ENCODE peak calls at places on chromosome 11, in five cellular contexts. One of them, this sample, is unnamed.

GRCh38 chr11:284081-285020 is 4.6 kb upstream of the PGGHG start:
- DNase-seq in OCI-M1: no peak
- DNase-seq in body of pancreas: no peak
- DNase-seq in amniotic stem cell: no peak
- DNase-seq in fibroblast of mammary gland: no peak
- DNase-seq in this sample: no peak

GRCh38 chr11:75547617-75548054 is 14.4 kb upstream of the SERPINH1 start:
- DNase-seq in OCI-M1: peak; percentile 97
- DNase-seq in body of pancreas: peak; percentile 78
- DNase-seq in amniotic stem cell: peak; percentile 39
- DNase-seq in fibroblast of mammary gland: peak; percentile 68
- DNase-seq in this sample: peak; percentile 65

GRCh38 chr11:74866557-74866956 is 82.3 kb downstream of the XRRA1 start:
- DNase-seq in OCI-M1: no peak
- DNase-seq in body of pancreas: no peak
- DNase-seq in amniotic stem cell: no peak
- DNase-seq in fibroblast of mammary gland: no peak
- DNase-seq in this sample: no peak

GRCh38 chr11:70931430-70931829 is 320.9 kb downstream of the SHANK2 start:
- DNase-seq in OCI-M1: no peak
- DNase-seq in body of pancreas: no peak
- DNase-seq in amniotic stem cell: no peak
- DNase-seq in fibroblast of mammary gland: no peak
- DNase-seq in this sample: no peak

GRCh38 chr11:128804481-128804880 is 62.6 kb downstream of the KCNJ1 start:
- DNase-seq in OCI-M1: no peak
- DNase-seq in body of pancreas: no peak
- DNase-seq in amniotic stem cell: no peak
- DNase-seq in fibroblast of mammary gland: peak; percentile 30
- DNase-seq in this sample: peak; percentile 83

GRCh38 chr11:28086569-28086968 is 21.4 kb downstream of the KIF18A start:
- DNase-seq in OCI-M1: no peak
- DNase-seq in body of pancreas: no peak
- DNase-seq in amniotic stem cell: peak; percentile 20
- DNase-seq in fibroblast of mammary gland: peak; percentile 81
- DNase-seq in this sample: peak; percentile 92

GRCh38 chr11:50182486-50182885 is 149.8 kb downstream of the OR4C45 start:
- DNase-seq in OCI-M1: no peak
- DNase-seq in body of pancreas: no peak
- DNase-seq in amniotic stem cell: no peak
- DNase-seq in fibroblast of mammary gland: peak; percentile 3
- DNase-seq in this sample: no peak

GRCh38 chr11:114738954-114739353 is 60.6 kb downstream of the NXPE2 start:
- DNase-seq in OCI-M1: peak; percentile 72
- DNase-seq in body of pancreas: peak; percentile 61
- DNase-seq in amniotic stem cell: no peak
- DNase-seq in fibroblast of mammary gland: peak; percentile 48
- DNase-seq in this sample: peak; percentile 49

GRCh38 chr11:19679952-19680823 is 32.4 kb upstream of the NAV2 start:
- DNase-seq in OCI-M1: no peak
- DNase-seq in body of pancreas: peak; percentile 59
- DNase-seq in amniotic stem cell: peak; percentile 93
- DNase-seq in fibroblast of mammary gland: peak; percentile 99
- DNase-seq in this sample: peak; percentile 99

GRCh38 chr11:87127131-87127530 is 89.4 kb downstream of the TMEM135 start:
- DNase-seq in OCI-M1: no peak
- DNase-seq in body of pancreas: no peak
- DNase-seq in amniotic stem cell: no peak
- DNase-seq in fibroblast of mammary gland: no peak
- DNase-seq in this sample: no peak

GRCh38 chr11:45677811-45678515 is 12.5 kb upstream of the CHST1 start:
- DNase-seq in OCI-M1: no peak
- DNase-seq in body of pancreas: no peak
- DNase-seq in amniotic stem cell: no peak
- DNase-seq in fibroblast of mammary gland: no peak
- DNase-seq in this sample: no peak

GRCh38 chr11:73252577-73253191 is 19.5 kb upstream of the P2RY6 start:
- DNase-seq in OCI-M1: peak; percentile 80
- DNase-seq in body of pancreas: no peak
- DNase-seq in amniotic stem cell: no peak
- DNase-seq in fibroblast of mammary gland: no peak
- DNase-seq in this sample: no peak

GRCh38 chr11:11963842-11964773 is 44.3 kb downstream of the DKK3 start:
- DNase-seq in OCI-M1: no peak
- DNase-seq in body of pancreas: no peak
- DNase-seq in amniotic stem cell: no peak
- DNase-seq in fibroblast of mammary gland: no peak
- DNase-seq in this sample: no peak